ENCODE peak calls at places on chromosomes 1 and 21, in four cellular contexts. I is activated CD4-positive, alpha-beta T cell treated with anti-CD3 and anti-CD28 coated beads, Interleukin-2, amount 50 U/mL, for 1 hour; Y is immature natural killer cell; C is stimulated activated CD4-positive, alpha-beta T cell treated with anti-CD3 and anti-CD28 coated beads, Interleukin-2, amount 100 ng/mL, for 24 hours. B is an unnamed sample.

GRCh38 chr1:112296908-112297307 is 99.1 kb upstream of the CTTNBP2NL start:
- DNase-seq in I (no peak), Y (no peak), C (no peak), B (no peak)

GRCh38 chr1:94819584-94819944 is 593 bp upstream of the SLC44A3 start:
- DNase-seq in I (no peak), Y (no peak), C (no peak), B (no peak)

GRCh38 chr1:112866151-112866550 is 89.8 kb downstream of the SLC16A1 start:
- DNase-seq in I (no peak), Y (no peak), C (no peak), B (no peak)

GRCh38 chr1:172977296-172978027 is 73.3 kb downstream of the TNFSF18 start:
- DNase-seq in I (no peak), Y (no peak), C (no peak), B (no peak)

GRCh38 chr1:1351511-1352427 is 2.6 kb upstream of the DVL1 start:
- DNase-seq in I (no peak), Y (no peak), C (no peak), B (no peak)

GRCh38 chr1:23249785-23250184 is 32.5 kb upstream of the HTR1D start:
- DNase-seq in I (no peak), Y (no peak), C (no peak), B (no peak)

GRCh38 chr1:67760030-67760821 is 73.0 kb downstream of the GNG12 start:
- DNase-seq in I (peak), Y (peak), C (peak), B (peak)

GRCh38 chr21:25496825-25497482 is 110.3 kb downstream of the MRPL39 start:
- DNase-seq in I (no peak), Y (no peak), C (no peak), B (no peak)

GRCh38 chr21:39439232-39439631 is 6.3 kb downstream of the LCA5L start:
- DNase-seq in I (no peak), Y (no peak), C (no peak), B (no peak)

GRCh38 chr21:44344541-44345183 is 5.5 kb upstream of the CFAP410 start:
- DNase-seq in I (no peak), Y (no peak), C (no peak), B (no peak)

GRCh38 chr21:33258475-33258874 is 7.7 kb upstream of the IL10RB start:
- DNase-seq in I (no peak), Y (no peak), C (no peak), B (no peak)

GRCh38 chr1:25477448-25478034 is 46.8 kb downstream of the MACO1 start:
- DNase-seq in I (no peak), Y (no peak), C (no peak), B (no peak)

GRCh38 chr1:173470608-173471007 is 6.5 kb upstream of the PRDX6 start:
- DNase-seq in I (no peak), Y (no peak), C (no peak), B (no peak)

GRCh38 chr1:205493241-205494085 is 11.0 kb upstream of the CDK18 start:
- DNase-seq in I (no peak), Y (no peak), C (no peak), B (no peak)

GRCh38 chr1:59767119-59767518 is 47.6 kb upstream of the HOOK1 start:
- DNase-seq in I (no peak), Y (no peak), C (no peak), B (no peak)

GRCh38 chr1:199083680-199084079 is 444.8 kb downstream of the PTPRC start:
- DNase-seq in I (no peak), Y (no peak), C (no peak), B (no peak)